ENCODE peak calls at places on chromosomes 4 and X, in four cellular contexts. C is WERI-Rb-1, B is tibial artery, Q is BJ. A is an unnamed sample.

GRCh38 chr4:4388836-4389575 is 2.1 kb downstream of the NSG1 start:
- DNase-seq in C (no peak), B (no peak), Q (no peak), A (no peak)

GRCh38 chrX:119622356-119623232 is 16.4 kb upstream of the NKRF start:
- DNase-seq in C (no peak), B (peak; percentile 21), Q (no peak), A (no peak)

GRCh38 chrX:107747596-107748161 is 27.9 kb downstream of the TSC22D3 start:
- DNase-seq in C (no peak), B (peak; percentile 31), Q (no peak), A (no peak)

GRCh38 chr4:26185436-26185835 is 135.4 kb upstream of the RBPJ start:
- DNase-seq in C (no peak), B (no peak), Q (no peak), A (no peak)

GRCh38 chr4:156517546-156517945 is 454.1 kb downstream of the PDGFC start:
- DNase-seq in C (no peak), B (no peak), Q (no peak), A (no peak)

GRCh38 chr4:3512719-3513118 is 19.5 kb downstream of the LRPAP1 start:
- DNase-seq in C (no peak), B (no peak), Q (no peak), A (no peak)

GRCh38 chrX:85303544-85303943 is 59.8 kb downstream of the ZNF711 start:
- DNase-seq in C (no peak), B (no peak), Q (no peak), A (no peak)

GRCh38 chr4:54271464-54271863 is 42.4 kb downstream of the PDGFRA start:
- DNase-seq in C (no peak), B (no peak), Q (no peak), A (no peak)

GRCh38 chr4:96356591-96357360 is 516.9 kb downstream of the PDHA2 start:
- DNase-seq in C (no peak), B (no peak), Q (no peak), A (no peak)

GRCh38 chrX:41095174-41095573 is 9.9 kb downstream of the USP9X start:
- DNase-seq in C (no peak), B (no peak), Q (no peak), A (no peak)

GRCh38 chr4:87499415-87500106 is 29.6 kb downstream of the SPARCL1 start:
- DNase-seq in C (no peak), B (no peak), Q (no peak), A (no peak)

GRCh38 chr4:46274717-46275116 is 115.2 kb downstream of the GABRA2 start:
- DNase-seq in C (no peak), B (no peak), Q (no peak), A (no peak)

GRCh38 chrX:54721424-54721823 is 76.6 kb downstream of the ITIH6 start:
- DNase-seq in C (no peak), B (no peak), Q (no peak), A (no peak)

GRCh38 chrX:65587616-65588526 is 53.3 kb upstream of the LAS1L start:
- DNase-seq in C (no peak), B (peak; percentile 81), Q (no peak), A (no peak)

GRCh38 chr4:116223059-116223732 is 862.2 kb downstream of the TRAM1L1 start:
- DNase-seq in C (no peak), B (no peak), Q (no peak), A (no peak)
- TF ChIP-seq CTCF in C (no peak), B (no peak), Q (no peak), A (no peak)

DNA sequence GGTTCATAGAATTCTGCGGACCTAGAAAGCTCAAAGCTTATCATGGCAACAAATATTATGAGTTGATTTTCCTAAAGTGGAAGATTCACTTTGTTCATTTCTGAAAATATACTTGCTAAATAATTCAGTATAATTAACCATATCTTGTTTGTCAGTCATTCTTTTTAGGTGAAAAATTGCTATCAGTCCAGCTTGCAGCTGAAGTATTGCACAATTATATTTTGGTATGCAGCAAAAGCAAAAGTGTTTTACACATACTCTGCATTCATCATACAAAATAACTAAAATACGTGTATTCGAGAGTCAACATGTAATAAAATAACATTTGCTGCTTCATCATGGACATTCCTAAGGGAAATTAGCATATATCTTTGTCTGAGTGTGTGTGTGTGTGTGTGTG is 24.8 kb downstream of the DKK2 start:
- DNase-seq in C (no peak), B (no peak), Q (no peak), A (no peak)
- H3K4me3 ChIP-seq in C (no peak overlapping the region), B (no peak overlapping the region), Q (no peak overlapping the region), A (no peak overlapping the region)

GRCh38 chrX:71140440-71140839 is 4.2 kb upstream of the NLGN3 start:
- DNase-seq in C (no peak), B (no peak), Q (no peak), A (no peak)

GRCh38 chrX:71144651-71145050 is at the start of gene NLGN3:
- DNase-seq in C (peak; percentile 13), B (no peak), Q (no peak), A (no peak)

GRCh38 chrX:71148278-71148663 is 3.6 kb downstream of the NLGN3 start:
- DNase-seq in C (no peak), B (no peak), Q (no peak), A (no peak)

GRCh38 chrX:71147496-71148277 is 3.0 kb downstream of the NLGN3 start:
- DNase-seq in C (no peak), B (no peak), Q (no peak), A (no peak)

DNA sequence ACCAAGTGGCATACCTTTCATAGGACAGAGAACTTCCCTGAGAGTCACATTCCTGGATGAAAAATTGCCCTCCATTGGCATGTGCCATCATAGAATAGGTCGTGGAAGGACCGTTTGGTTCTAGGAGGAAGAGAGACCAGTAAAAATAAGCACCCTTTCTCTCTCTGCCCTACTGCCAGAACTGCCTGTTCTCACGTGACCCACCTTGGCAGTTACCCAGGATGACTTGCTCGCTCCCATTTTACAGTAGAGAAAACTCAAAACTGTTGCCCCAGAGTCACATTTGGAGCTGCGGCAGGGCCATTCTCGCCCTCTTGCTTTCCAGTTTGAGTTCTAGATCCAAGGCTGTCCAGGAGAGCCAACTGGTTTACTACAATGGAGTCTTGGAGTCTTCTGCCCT is 1.1 kb upstream of the NLGN3 start:
- DNase-seq in C (no peak), B (peak; percentile 70), Q (no peak), A (no peak)
- TF ChIP-seq CTCF in C (no peak), B (no peak), Q (no peak), A (no peak)

GRCh38 chrX:43556207-43556606 is 99.9 kb upstream of the MAOA start:
- DNase-seq in C (no peak), B (no peak), Q (no peak), A (no peak)

GRCh38 chrX:43562372-43562771 is 93.7 kb upstream of the MAOA start:
- DNase-seq in C (no peak), B (no peak), Q (no peak), A (no peak)

GRCh38 chrX:43560247-43560946 is 95.7 kb upstream of the MAOA start:
- DNase-seq in C (peak; percentile 8), B (no peak), Q (no peak), A (no peak)

GRCh38 chrX:43557792-43558191 is 98.3 kb upstream of the MAOA start:
- DNase-seq in C (peak; percentile 65), B (peak; percentile 38), Q (no peak), A (no peak)

GRCh38 chrX:43559643-43560042 is 96.5 kb upstream of the MAOA start:
- DNase-seq in C (peak; percentile 59), B (peak; percentile 30), Q (no peak), A (no peak)
- H3K4me3 ChIP-seq in C (no peak overlapping the region), B (no peak overlapping the region), Q (no peak overlapping the region), A (no peak overlapping the region)

DNA sequence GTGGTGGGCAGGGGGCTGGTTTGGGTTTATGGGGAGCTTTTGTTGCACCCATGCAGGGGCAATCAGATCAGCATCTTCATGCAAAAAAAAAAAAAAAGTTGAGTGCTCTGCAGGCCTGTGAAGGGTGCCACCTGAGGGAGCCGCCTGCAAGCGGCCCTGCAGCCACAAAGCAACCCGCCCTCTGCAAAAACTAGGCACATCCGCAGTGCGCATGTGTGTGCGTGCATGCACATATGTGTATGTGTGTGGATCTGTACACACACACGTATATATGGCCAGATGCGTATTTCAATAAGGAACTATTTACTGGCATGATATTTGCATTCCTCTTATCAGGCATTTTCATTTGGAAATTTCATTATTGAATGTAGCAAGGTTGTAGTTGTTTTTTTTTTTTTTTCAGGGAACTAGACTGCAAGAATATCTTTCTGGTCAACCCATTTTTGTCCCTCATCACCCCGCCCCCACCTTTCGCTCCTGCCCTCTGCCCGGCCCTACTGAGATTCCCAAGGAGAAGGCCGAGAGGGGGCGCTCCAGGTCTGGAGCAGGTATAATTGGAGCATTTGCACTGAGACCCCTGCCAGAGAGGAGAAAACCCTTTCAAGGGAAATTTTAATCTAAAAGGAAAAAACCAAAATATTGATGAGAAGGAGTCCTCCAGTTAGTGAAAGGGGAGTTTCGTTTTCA is 18.1 kb downstream of the CCNQ start:
- DNase-seq in C (peak; percentile 64), B (no peak), Q (no peak), A (no peak)
- TF ChIP-seq CTCF in C (peak; percentile 3), B (no peak), Q (no peak), A (peak; percentile 5)

GRCh38 chr4:183873389-183874185 is 31.5 kb upstream of the STOX2 start:
- DNase-seq in C (no peak), B (no peak), Q (no peak), A (no peak)

GRCh38 chr4:183875251-183875825 is 29.8 kb upstream of the STOX2 start:
- DNase-seq in C (no peak), B (no peak), Q (no peak), A (no peak)

GRCh38 chr4:183878571-183878970 is 26.5 kb upstream of the STOX2 start:
- DNase-seq in C (no peak), B (no peak), Q (no peak), A (no peak)

GRCh38 chr4:183872531-183872930 is 32.6 kb upstream of the STOX2 start:
- DNase-seq in C (no peak), B (no peak), Q (no peak), A (no peak)

DNA sequence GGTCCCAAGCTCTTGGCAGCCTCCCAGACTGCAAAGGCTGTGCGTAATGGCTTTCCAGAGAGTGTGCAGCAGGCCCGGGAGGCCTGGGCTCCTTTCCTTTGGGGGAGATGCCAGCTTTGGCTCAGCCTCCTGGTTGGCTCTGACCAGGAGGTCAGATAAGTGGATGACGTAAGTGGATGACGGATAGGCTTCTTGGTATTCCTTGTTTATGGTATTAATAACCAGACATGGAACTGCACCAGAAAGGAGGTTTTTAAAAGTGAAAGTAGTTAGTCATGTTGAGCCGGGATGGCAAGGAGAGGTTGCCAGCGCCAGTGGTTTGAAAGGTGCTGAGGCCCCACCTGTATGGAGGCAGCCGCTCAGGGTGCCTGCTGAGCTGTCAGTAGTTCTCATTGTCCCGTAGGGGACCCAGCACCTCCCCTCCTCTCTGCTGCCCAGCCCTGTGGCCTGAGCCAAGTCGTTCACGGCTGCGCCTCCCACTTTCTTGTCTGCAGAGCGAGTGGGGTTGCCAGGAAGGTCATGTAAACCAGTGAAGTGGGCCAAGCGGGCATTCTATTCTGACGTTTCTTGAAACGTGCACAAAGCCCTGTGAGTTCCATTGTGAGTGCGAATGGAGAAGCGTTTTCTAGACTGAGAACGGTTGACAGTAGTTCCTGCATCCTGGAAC is 28.7 kb upstream of the STOX2 start:
- DNase-seq in C (no peak), B (peak; percentile 51), Q (no peak), A (no peak)
- H3K4me3 ChIP-seq in C (no peak overlapping the region), B (peak overlapping the region; percentile 43), Q (no peak overlapping the region), A (no peak overlapping the region)

GRCh38 chrX:19515615-19516105 is 352 bp upstream of the MAP3K15 start:
- DNase-seq in C (no peak), B (no peak), Q (no peak), A (no peak)

GRCh38 chrX:19513383-19513782 is 1.9 kb downstream of the MAP3K15 start:
- DNase-seq in C (peak; percentile 13), B (no peak), Q (no peak), A (no peak)

GRCh38 chrX:19512359-19512758 is 2.9 kb downstream of the MAP3K15 start:
- DNase-seq in C (no peak), B (no peak), Q (no peak), A (no peak)

GRCh38 chrX:19512961-19513360 is 2.3 kb downstream of the MAP3K15 start:
- DNase-seq in C (no peak), B (no peak), Q (no peak), A (no peak)

GRCh38 chrX:19514791-19515614 is at the start of gene MAP3K15:
- DNase-seq in C (peak; percentile 38), B (no peak), Q (no peak), A (no peak)
- TF ChIP-seq CTCF in C (peak; percentile 20), B (no peak), Q (no peak), A (no peak)

A was measured in HFF-Myc.